ENCODE peak calls at places on chromosomes 6 and 20, in nine cellular contexts. W, G, Q, E, M, U, R, J and T are unnamed samples.

GRCh38 chr20:50304501-50304856 is 113.8 kb downstream of the CEBPB start:
- DNase-seq in Q (no peak), M (peak), R (no peak), U (no peak), J (no peak), G (no peak), W (peak), E (no peak), T (peak)

GRCh38 chr6:16850332-16851022 is 89.2 kb upstream of the ATXN1 start:
- DNase-seq in Q (no peak), R (no peak), E (no peak), G (no peak), U (no peak), W (no peak), J (no peak), M (no peak), T (no peak)

GRCh38 chr6:122997541-122998150 is 1.6 kb downstream of the CLVS2 start:
- DNase-seq in Q (no peak), J (no peak), E (no peak), R (no peak), U (no peak), M (no peak), W (no peak), G (no peak), T (no peak)

GRCh38 chr6:147000545-147001488 is 203.4 kb upstream of the STXBP5 start:
- DNase-seq in R (no peak), G (no peak), W (no peak), J (no peak), U (no peak), Q (no peak), E (no peak), M (peak), T (no peak)

GRCh38 chr6:144488590-144488989 is 203.5 kb downstream of the UTRN start:
- DNase-seq in M (no peak), W (no peak), U (no peak), R (no peak), J (no peak), E (peak), G (no peak), Q (no peak), T (no peak)

GRCh38 chr6:157093555-157093954 is 229.8 kb downstream of the TMEM242 start:
- DNase-seq in J (no peak), G (no peak), R (no peak), E (no peak), M (no peak), Q (no peak), W (no peak), U (no peak), T (no peak)

GRCh38 chr20:53984781-53985518 is 85.4 kb downstream of the BCAS1 start:
- DNase-seq in J (no peak), Q (no peak), R (no peak), E (no peak), G (no peak), W (no peak), U (no peak), M (no peak), T (no peak)

GRCh38 chr6:121867095-121867494 is 431.6 kb downstream of the GJA1 start:
- DNase-seq in M (no peak), E (no peak), R (no peak), U (no peak), W (no peak), Q (no peak), G (no peak), J (no peak), T (no peak)

GRCh38 chr20:10524034-10524476 is 89.0 kb downstream of the SLX4IP start:
- DNase-seq in M (peak), J (no peak), R (no peak), Q (no peak), U (no peak), G (no peak), E (peak), W (peak), T (peak)

GRCh38 chr6:40344566-40345185 is 242.5 kb downstream of the LRFN2 start:
- DNase-seq in R (no peak), U (no peak), E (no peak), W (no peak), M (no peak), J (no peak), G (no peak), Q (no peak), T (no peak)

GRCh38 chr6:3575166-3575565 is 118.3 kb upstream of the SLC22A23 start:
- DNase-seq in W (no peak), Q (no peak), G (no peak), M (no peak), U (no peak), R (no peak), E (no peak), J (no peak), T (no peak)

GRCh38 chr20:3712279-3712873 is at the start of gene SIGLEC1:
- DNase-seq in J (no peak), Q (no peak), M (no peak), U (no peak), E (no peak), W (no peak), R (no peak), G (no peak), T (peak)

GRCh38 chr20:20343886-20344381 is 24.0 kb upstream of the INSM1 start:
- DNase-seq in W (no peak), R (no peak), Q (no peak), J (no peak), E (no peak), U (no peak), G (no peak), M (no peak), T (no peak)

GRCh38 chr6:190596-191395 is 101.5 kb upstream of the DUSP22 start:
- DNase-seq in G (peak), W (no peak), M (no peak), J (no peak), R (no peak), Q (no peak), U (no peak), E (no peak), T (peak)

GRCh38 chr20:47905628-47906487 is 120.6 kb upstream of the SULF2 start:
- DNase-seq in E (no peak), J (no peak), G (no peak), U (no peak), Q (no peak), W (no peak), M (no peak), R (no peak), T (no peak)

GRCh38 chr6:18242062-18242851 is 22.1 kb downstream of the DEK start:
- DNase-seq in G (no peak), M (peak), U (no peak), W (no peak), Q (no peak), E (no peak), J (peak), R (no peak), T (no peak)

GRCh38 chr6:105431226-105431625 is 28.3 kb upstream of the PREP start:
- DNase-seq in G (peak), R (peak), W (no peak), M (peak), Q (no peak), E (peak), J (peak), U (no peak), T (no peak)

GRCh38 chr20:36468149-36469000 is 72.9 kb upstream of the MYL9 start:
- DNase-seq in U (no peak), E (no peak), W (no peak), M (no peak), Q (no peak), R (no peak), G (peak), J (no peak), T (no peak)

GRCh38 chr6:170134077-170135040 is 156.5 kb downstream of the DLL1 start:
- DNase-seq in G (no peak), J (no peak), M (no peak), W (no peak), U (no peak), Q (no peak), R (no peak), E (no peak), T (peak)

GRCh38 chr6:3752538-3753227 is 1.2 kb upstream of the PXDC1 start:
- DNase-seq in J (no peak), G (no peak), M (no peak), E (no peak), W (no peak), Q (no peak), R (no peak), U (no peak), T (no peak)

GRCh38 chr20:35111141-35111888 is 18.7 kb upstream of the TRPC4AP start:
- DNase-seq in J (peak), G (no peak), W (no peak), Q (no peak), E (no peak), U (no peak), M (peak), R (no peak), T (no peak)

GRCh38 chr6:6969761-6970223 is 138.0 kb upstream of the RREB1 start:
- DNase-seq in E (no peak), U (no peak), Q (no peak), W (no peak), J (peak), G (no peak), M (no peak), R (no peak), T (no peak)

GRCh38 chr20:38805958-38806854 is 709 bp downstream of the PPP1R16B start:
- DNase-seq in Q (peak), G (peak), R (peak), M (no peak), W (no peak), U (peak), J (no peak), E (no peak), T (no peak)

GRCh38 chr6:90940812-90941481 is 354.1 kb upstream of the MAP3K7 start:
- DNase-seq in W (no peak), J (peak), G (peak), E (peak), Q (no peak), M (peak), U (no peak), R (no peak), T (no peak)

GRCh38 chr6:153231048-153231635 is 100.1 kb upstream of the RGS17 start:
- DNase-seq in M (peak), J (peak), Q (peak), U (no peak), R (peak), W (no peak), G (peak), E (peak), T (peak)

GRCh38 chr6:168040856-168041496 is 38.0 kb downstream of the FRMD1 start:
- DNase-seq in U (no peak), R (no peak), E (no peak), Q (no peak), W (peak), J (no peak), M (no peak), G (no peak), T (no peak)

GRCh38 chr20:31652917-31653385 is 15.2 kb downstream of the COX4I2 start:
- DNase-seq in G (no peak), Q (no peak), W (no peak), U (no peak), M (peak), E (no peak), R (no peak), J (no peak), T (no peak)